ENCODE peak calls at places on chromosomes 16 and 17, in four cellular contexts. R, W, P and Z are unnamed samples.

GRCh38 chr16:12801511-12802042 is 2.1 kb downstream of the CPPED1 start:
- DNase-seq in P (peak), W (no peak), R (no peak), Z (no peak)

GRCh38 chr16:4110065-4110464 is 6.2 kb downstream of the ADCY9 start:
- DNase-seq in R (no peak), P (no peak), W (no peak), Z (no peak)

GRCh38 chr16:48547530-48547929 is 62.5 kb downstream of the N4BP1 start:
- DNase-seq in R (no peak), P (no peak), W (no peak), Z (no peak)

GRCh38 chr16:4945560-4946502 is 8.9 kb upstream of the PPL start:
- DNase-seq in R (no peak), W (no peak), P (peak), Z (peak)

GRCh38 chr17:16286947-16287562 is 66.2 kb downstream of the CENPV start:
- DNase-seq in R (no peak), W (peak), P (peak), Z (no peak)

GRCh38 chr17:12099412-12099811 is 78.7 kb downstream of the MAP2K4 start:
- DNase-seq in R (no peak), W (no peak), P (no peak), Z (no peak)

GRCh38 chr17:49252148-49252682 is 21.6 kb upstream of the PHOSPHO1 start:
- DNase-seq in R (no peak), P (peak), W (no peak), Z (peak)

GRCh38 chr17:4769628-4770027 is 2.1 kb upstream of the TM4SF5 start:
- DNase-seq in R (no peak), W (no peak), P (peak), Z (no peak)

GRCh38 chr17:40443988-40444899 is 994 bp downstream of the IGFBP4 start:
- DNase-seq in W (peak), R (no peak), P (peak), Z (no peak)

GRCh38 chr17:4389079-4389478 is 22.6 kb upstream of the UBE2G1 start:
- DNase-seq in R (no peak), P (no peak), W (peak), Z (no peak)

GRCh38 chr17:81577278-81578000 is 25.3 kb upstream of the FAAP100 start:
- DNase-seq in W (no peak), R (no peak), P (no peak), Z (no peak)

GRCh38 chr16:87305505-87306391 is 11.4 kb downstream of the C16orf95 start:
- DNase-seq in W (peak), P (peak), R (no peak), Z (peak)

GRCh38 chr17:17151055-17151454 is 55.1 kb downstream of the PLD6 start:
- DNase-seq in P (peak), R (no peak), W (no peak), Z (no peak)

GRCh38 chr17:31294839-31295488 is 2.1 kb downstream of the OMG start:
- DNase-seq in W (no peak), P (no peak), R (no peak), Z (no peak)

GRCh38 chr16:29680180-29680598 is 1.2 kb downstream of the QPRT start:
- DNase-seq in R (no peak), W (peak), P (no peak), Z (peak)

GRCh38 chr16:4152267-4152666 is 36.0 kb upstream of the ADCY9 start:
- DNase-seq in W (no peak), R (peak), P (no peak), Z (no peak)

GRCh38 chr16:1454561-1454960 is 10.2 kb upstream of the CCDC154 start:
- DNase-seq in P (no peak), W (no peak), R (no peak), Z (no peak)

GRCh38 chr16:30951785-30952184 is 2.9 kb downstream of the ORAI3 start:
- DNase-seq in W (no peak), P (peak), R (no peak), Z (no peak)

GRCh38 chr17:47203984-47204721 is 5.0 kb upstream of the MYL4 start:
- DNase-seq in R (no peak), W (no peak), P (peak), Z (no peak)

GRCh38 chr17:50107790-50108414 is 12.8 kb downstream of the PDK2 start:
- DNase-seq in W (no peak), P (peak), R (no peak), Z (no peak)

GRCh38 chr16:5867250-5867649 is 769.7 kb upstream of the EEF2KMT start:
- DNase-seq in W (no peak), R (no peak), P (no peak), Z (no peak)

GRCh38 chr17:8487130-8487645 is 51.5 kb downstream of the NDEL1 start:
- DNase-seq in W (no peak), P (no peak), R (no peak), Z (no peak)

GRCh38 chr17:61699032-61699431 is 108.0 kb upstream of the NACA2 start:
- DNase-seq in P (no peak), W (no peak), R (no peak), Z (no peak)

GRCh38 chr17:74455025-74455585 is 11.3 kb upstream of the CD300A start:
- DNase-seq in P (no peak), W (peak), R (no peak), Z (no peak)

GRCh38 chr16:80014241-80014939 is 413.9 kb upstream of the MAF start:
- DNase-seq in R (no peak), P (no peak), W (no peak), Z (no peak)

GRCh38 chr17:1413281-1413791 is 13.3 kb upstream of the YWHAE start:
- DNase-seq in R (peak), P (peak), W (no peak), Z (peak)

GRCh38 chr17:79655672-79656290 is 44.9 kb upstream of the RBFOX3 start:
- DNase-seq in W (no peak), R (no peak), P (no peak), Z (no peak)

GRCh38 chr17:81536299-81537290 is 8.4 kb downstream of the FSCN2 start:
- DNase-seq in R (peak), W (peak), P (peak), Z (no peak)

GRCh38 chr16:79328327-79329162 is 272.0 kb downstream of the MAF start:
- DNase-seq in W (peak), R (no peak), P (peak), Z (no peak)

GRCh38 chr17:7242717-7243576 is 698 bp upstream of the GABARAP start:
- DNase-seq in W (peak), P (peak), R (peak), Z (peak)

GRCh38 chr16:75481475-75481874 is 13.8 kb downstream of the CHST6 start:
- DNase-seq in P (no peak), W (no peak), R (no peak), Z (no peak)

GRCh38 chr16:86229866-86230656 is 280.3 kb upstream of the FOXF1 start:
- DNase-seq in R (no peak), W (no peak), P (no peak), Z (no peak)

GRCh38 chr17:72222971-72223370 is 102.2 kb downstream of the SOX9 start:
- DNase-seq in R (no peak), P (no peak), W (peak), Z (peak)

GRCh38 chr17:17739388-17740066 is 58.3 kb downstream of the RAI1 start:
- DNase-seq in R (peak), P (peak), W (no peak), Z (peak)

GRCh38 chr16:61909074-61909473 is 127.2 kb downstream of the CDH8 start:
- DNase-seq in P (no peak), W (no peak), R (no peak), Z (no peak)

GRCh38 chr16:27177031-27177774 is 26.1 kb upstream of the KDM8 start:
- DNase-seq in R (no peak), P (peak), W (no peak), Z (no peak)

GRCh38 chr16:12268602-12269001 is 292.1 kb downstream of the SNX29 start:
- DNase-seq in R (no peak), P (peak), W (no peak), Z (peak)

DNA sequence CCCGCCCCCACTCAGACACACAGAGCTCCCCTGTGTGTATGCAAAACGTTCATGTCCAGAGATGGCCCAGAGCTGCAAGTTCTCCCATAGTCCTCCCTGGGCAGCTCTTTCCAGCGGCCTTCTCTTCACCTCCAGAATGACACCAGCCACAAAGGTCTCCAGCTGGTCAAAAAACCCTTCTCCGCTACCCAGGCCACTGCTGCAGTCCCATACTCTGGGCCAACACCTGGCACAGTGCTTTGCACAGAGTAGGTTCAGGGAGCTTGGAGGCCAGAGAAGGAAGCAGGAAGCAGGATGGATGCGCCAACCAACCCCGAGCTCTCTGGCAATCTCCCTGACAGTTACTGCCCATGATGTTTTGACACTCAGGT is 1.1 kb upstream of the STAT5B start:
- DNase-seq in W (no peak), R (no peak), P (no peak), Z (no peak)
- TF ChIP-seq EZH2phosphoT487 in W (no peak), R (no peak), P (no peak), Z (no peak)

GRCh38 chr17:43040655-43041054 is 15.6 kb downstream of the RND2 start:
- DNase-seq in P (no peak), R (no peak), W (no peak), Z (no peak)
- TF ChIP-seq EZH2phosphoT487 in P (no peak), R (no peak), W (no peak), Z (no peak)

DNA sequence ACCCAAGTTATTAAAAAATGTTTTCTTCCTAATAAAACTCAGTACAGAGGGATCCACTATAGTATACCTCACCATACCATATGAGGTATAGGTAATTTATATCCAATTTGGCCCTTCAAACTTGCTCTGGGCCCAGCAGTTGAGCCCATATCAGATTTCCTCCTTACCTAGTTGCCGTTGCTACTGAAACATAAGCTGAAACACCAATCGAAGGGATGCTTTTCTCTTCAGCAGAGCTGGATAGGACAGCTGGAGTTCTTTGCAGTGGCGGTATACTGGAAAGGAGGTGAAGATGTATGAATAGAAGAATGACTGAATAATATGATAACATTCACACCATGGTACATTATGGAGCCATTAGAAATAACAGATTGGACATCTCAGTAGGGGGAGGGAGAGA is 42.7 kb downstream of the TNRC6C start:
- DNase-seq in R (peak), W (peak), P (no peak), Z (no peak)
- TF ChIP-seq EZH2phosphoT487 in R (no peak), W (no peak), P (no peak), Z (no peak)

GRCh38 chr16:52271088-52271487 is 275.9 kb downstream of the TOX3 start:
- DNase-seq in P (no peak), R (no peak), W (peak), Z (no peak)

DNA sequence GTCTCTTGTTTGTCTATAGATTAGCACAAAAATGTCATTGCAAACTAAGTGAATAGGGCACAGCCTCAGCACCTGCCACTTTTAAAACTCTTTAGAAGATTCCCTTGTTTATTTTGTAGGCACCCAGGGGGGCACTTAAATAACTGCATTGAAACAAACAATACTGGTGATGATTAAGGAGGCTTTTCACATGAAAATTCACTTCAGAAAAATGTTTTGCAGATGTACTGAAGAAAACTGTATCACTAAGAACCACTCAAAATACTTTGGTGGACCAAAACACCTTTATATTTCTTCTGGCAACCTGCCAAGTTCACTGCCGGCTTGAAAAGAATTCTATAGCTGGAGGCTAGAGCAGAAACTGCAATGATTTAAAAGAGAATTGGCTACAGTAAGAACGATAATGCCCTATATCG is 281.5 kb downstream of the TOX3 start:
- DNase-seq in R (no peak), W (peak), P (no peak), Z (peak)
- TF ChIP-seq EZH2phosphoT487 in R (no peak), W (no peak), P (no peak), Z (no peak)

GRCh38 chr16:66548868-66549267 is 1.1 kb downstream of the TK2 start:
- DNase-seq in R (no peak), P (no peak), W (no peak), Z (no peak)

GRCh38 chr16:66551362-66551761 is 1.0 kb upstream of the CKLF start:
- DNase-seq in P (peak), W (peak), R (peak), Z (peak)

GRCh38 chr16:66547101-66547989 is 2.6 kb downstream of the TK2 start:
- DNase-seq in W (no peak), R (no peak), P (no peak), Z (no peak)

GRCh38 chr16:66549284-66550131 is at the start of gene TK2:
- DNase-seq in R (peak), W (peak), P (peak), Z (peak)

DNA sequence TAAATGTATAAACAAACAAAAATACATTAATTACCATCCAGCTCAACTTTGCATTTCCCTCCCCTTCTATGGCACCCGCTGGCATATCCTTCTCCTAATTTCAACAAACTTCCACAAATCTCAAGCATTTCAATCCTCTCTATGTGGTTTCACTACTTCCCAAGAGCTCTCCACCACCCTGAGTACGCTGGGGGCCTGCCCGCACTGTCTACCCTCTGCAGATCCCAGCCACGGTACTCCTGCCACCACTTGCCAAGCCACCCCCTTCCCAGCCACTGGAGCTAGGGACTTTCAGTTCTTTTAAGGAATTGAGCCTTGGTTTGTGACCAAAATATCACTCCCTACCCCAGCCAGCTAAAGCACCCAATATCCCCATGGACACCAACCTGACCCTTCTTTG is 1.9 kb downstream of the TK2 start:
- DNase-seq in P (no peak), R (no peak), W (no peak), Z (no peak)
- TF ChIP-seq EZH2phosphoT487 in P (no peak), R (no peak), W (no peak), Z (no peak)

GRCh38 chr17:14616508-14616907 is 315.6 kb downstream of the HS3ST3B1 start:
- DNase-seq in R (no peak), P (peak), W (no peak), Z (no peak)
- TF ChIP-seq EZH2phosphoT487 in R (no peak), P (no peak), W (no peak), Z (no peak)

DNA sequence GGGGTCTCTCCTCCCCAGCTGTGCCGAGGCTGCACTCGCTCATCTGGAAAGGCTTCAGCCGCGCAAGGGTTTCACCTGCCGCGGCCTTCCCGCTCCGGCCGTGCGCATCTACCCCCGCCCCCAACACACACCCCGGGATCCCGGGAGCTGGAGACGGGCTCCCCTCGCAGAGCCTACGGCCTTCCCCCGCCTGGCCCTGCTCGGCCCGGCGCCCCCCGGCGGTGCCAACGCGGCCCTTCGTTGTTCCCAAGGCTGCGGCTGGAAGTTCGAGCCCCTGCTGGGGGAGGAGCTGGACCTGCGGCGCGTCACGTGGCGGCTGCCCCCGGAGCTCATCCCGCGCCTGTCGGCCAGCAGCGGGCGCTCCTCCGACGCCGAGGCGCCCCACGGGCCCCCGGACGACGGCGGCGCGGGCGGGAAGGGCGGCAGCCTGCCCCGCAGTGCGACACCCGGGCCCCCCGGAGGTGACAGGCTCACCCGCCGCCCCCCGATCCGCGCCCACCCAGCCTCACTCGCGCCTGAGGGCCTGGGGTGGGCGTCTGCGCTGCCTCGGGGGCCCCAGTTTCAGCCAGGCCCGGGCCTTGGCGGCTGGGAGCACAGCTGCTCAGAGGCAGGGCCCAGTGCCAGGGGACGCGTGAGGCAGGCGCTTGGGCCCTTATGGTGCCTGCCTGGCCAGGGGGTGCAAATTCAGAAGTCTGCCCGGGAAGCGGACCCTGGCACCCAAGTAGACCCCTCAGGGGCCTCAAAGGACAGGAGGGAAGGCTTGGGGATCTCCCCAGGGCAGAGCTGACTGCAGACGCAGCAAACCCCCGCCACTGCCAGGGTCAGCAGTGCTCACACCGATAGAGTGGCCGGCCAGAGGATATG is 11.2 kb downstream of the GALK1 start:
- DNase-seq in W (peak), R (peak), P (peak), Z (peak)
- TF ChIP-seq EZH2phosphoT487 in W (no peak), R (no peak), P (no peak), Z (no peak)

GRCh38 chr16:72905581-72905980 is 142.3 kb downstream of the ZFHX3 start:
- DNase-seq in R (no peak), W (no peak), P (peak), Z (no peak)
- TF ChIP-seq EZH2phosphoT487 in R (no peak), W (no peak), P (no peak), Z (no peak)

GRCh38 chr16:47198180-47198575 is 54.4 kb upstream of the NETO2 start:
- DNase-seq in W (no peak), P (peak), R (no peak), Z (no peak)
- TF ChIP-seq EZH2phosphoT487 in W (no peak), P (no peak), R (no peak), Z (no peak)